ENCODE peak calls at places on chromosomes 11 and 22, in five cellular contexts. One of them, this sample, is unnamed.

GRCh38 chr11:86365566-86365965 is 9.1 kb upstream of the CCDC81 start:
- DNase-seq in suprapubic skin: no peak
- DNase-seq in esophagus muscularis mucosa: no peak
- DNase-seq in transverse colon: no peak
- DNase-seq in stomach: no peak
- DNase-seq in this sample: no peak

GRCh38 chr11:114379394-114380069 is 20.8 kb downstream of the C11orf71 start:
- DNase-seq in stomach: no peak
- DNase-seq in suprapubic skin: no peak
- DNase-seq in esophagus muscularis mucosa: no peak
- DNase-seq in transverse colon: no peak
- DNase-seq in this sample: no peak

GRCh38 chr22:27930246-27931060 is 11.4 kb upstream of the PITPNB start:
- DNase-seq in suprapubic skin: no peak
- DNase-seq in transverse colon: no peak
- DNase-seq in stomach: no peak
- DNase-seq in esophagus muscularis mucosa: no peak
- DNase-seq in this sample: no peak

GRCh38 chr11:84855846-84856245 is 771.3 kb downstream of the DLG2 start:
- DNase-seq in stomach: no peak
- DNase-seq in suprapubic skin: no peak
- DNase-seq in transverse colon: no peak
- DNase-seq in esophagus muscularis mucosa: no peak
- DNase-seq in this sample: no peak

GRCh38 chr11:120280566-120281160 is 40.7 kb downstream of the POU2F3 start:
- DNase-seq in suprapubic skin: no peak
- DNase-seq in esophagus muscularis mucosa: no peak
- DNase-seq in transverse colon: no peak
- DNase-seq in stomach: no peak
- DNase-seq in this sample: no peak

GRCh38 chr11:128226106-128226716 is 361.1 kb downstream of the ETS1 start:
- DNase-seq in suprapubic skin: no peak
- DNase-seq in transverse colon: no peak
- DNase-seq in stomach: no peak
- DNase-seq in esophagus muscularis mucosa: no peak
- DNase-seq in this sample: no peak

GRCh38 chr11:72393303-72393702 is 41.0 kb downstream of the CLPB start:
- DNase-seq in esophagus muscularis mucosa: no peak
- DNase-seq in transverse colon: no peak
- DNase-seq in stomach: no peak
- DNase-seq in suprapubic skin: no peak
- DNase-seq in this sample: no peak

GRCh38 chr11:65014146-65014960 is at the start of gene ARL2:
- DNase-seq in stomach: peak; percentile 36
- DNase-seq in suprapubic skin: peak; percentile 72
- DNase-seq in esophagus muscularis mucosa: peak; percentile 97
- DNase-seq in transverse colon: no peak
- DNase-seq in this sample: no peak

GRCh38 chr11:31643831-31644230 is 134.3 kb downstream of the ELP4 start:
- DNase-seq in stomach: no peak
- DNase-seq in transverse colon: no peak
- DNase-seq in esophagus muscularis mucosa: no peak
- DNase-seq in suprapubic skin: no peak
- DNase-seq in this sample: no peak

GRCh38 chr11:31779268-31779879 is 31.7 kb downstream of the PAX6 start:
- DNase-seq in suprapubic skin: no peak
- DNase-seq in transverse colon: no peak
- DNase-seq in esophagus muscularis mucosa: no peak
- DNase-seq in stomach: no peak
- DNase-seq in this sample: no peak

GRCh38 chr11:73376803-73377629 is 817 bp downstream of the RELT start:
- DNase-seq in stomach: peak; percentile 41
- DNase-seq in esophagus muscularis mucosa: no peak
- DNase-seq in transverse colon: peak; percentile 65
- DNase-seq in suprapubic skin: peak; percentile 79
- DNase-seq in this sample: peak; percentile 78

GRCh38 chr11:69000831-69001245 is 12.2 kb downstream of the MRGPRF start:
- DNase-seq in suprapubic skin: peak; percentile 83
- DNase-seq in transverse colon: peak; percentile 49
- DNase-seq in stomach: no peak
- DNase-seq in esophagus muscularis mucosa: no peak
- DNase-seq in this sample: peak; percentile 93

GRCh38 chr11:96144553-96144952 is 198.4 kb downstream of the MAML2 start:
- DNase-seq in suprapubic skin: no peak
- DNase-seq in esophagus muscularis mucosa: no peak
- DNase-seq in transverse colon: no peak
- DNase-seq in stomach: no peak
- DNase-seq in this sample: no peak

GRCh38 chr11:123065634-123066033 is 3.7 kb upstream of the HSPA8 start:
- DNase-seq in transverse colon: no peak
- DNase-seq in stomach: no peak
- DNase-seq in esophagus muscularis mucosa: no peak
- DNase-seq in suprapubic skin: no peak
- DNase-seq in this sample: no peak

GRCh38 chr22:45818130-45819085 is 146.8 kb downstream of the ATXN10 start:
- DNase-seq in suprapubic skin: no peak
- DNase-seq in transverse colon: no peak
- DNase-seq in esophagus muscularis mucosa: peak; percentile 79
- DNase-seq in stomach: no peak
- DNase-seq in this sample: no peak

GRCh38 chr11:128956401-128957203 is 13.9 kb upstream of the TP53AIP1 start:
- DNase-seq in suprapubic skin: no peak
- DNase-seq in transverse colon: peak; percentile 23
- DNase-seq in stomach: no peak
- DNase-seq in esophagus muscularis mucosa: no peak
- DNase-seq in this sample: no peak

GRCh38 chr22:29837780-29838598 is at the start of gene ASCC2:
- DNase-seq in suprapubic skin: peak; percentile 100
- DNase-seq in esophagus muscularis mucosa: peak; percentile 100
- DNase-seq in transverse colon: peak; percentile 100
- DNase-seq in stomach: peak; percentile 100
- DNase-seq in this sample: peak; percentile 99
- TF ChIP-seq EP300 in suprapubic skin: no peak
- TF ChIP-seq EP300 in esophagus muscularis mucosa: no peak
- TF ChIP-seq EP300 in transverse colon: no peak
- TF ChIP-seq EP300 in stomach: no peak
- TF ChIP-seq EP300 in this sample: no peak

GRCh38 chr11:44531116-44531504 is 34.4 kb upstream of the CD82 start:
- DNase-seq in transverse colon: no peak
- DNase-seq in suprapubic skin: no peak
- DNase-seq in esophagus muscularis mucosa: no peak
- DNase-seq in stomach: no peak
- DNase-seq in this sample: no peak
- TF ChIP-seq POLR2A in transverse colon: no peak
- TF ChIP-seq POLR2A in suprapubic skin: no peak
- TF ChIP-seq POLR2A in esophagus muscularis mucosa: no peak
- TF ChIP-seq POLR2A in stomach: no peak
- TF ChIP-seq POLR2A in this sample: no peak

GRCh38 chr11:103587951-103588788 is 448.3 kb upstream of the DDI1 start:
- DNase-seq in esophagus muscularis mucosa: no peak
- DNase-seq in stomach: no peak
- DNase-seq in suprapubic skin: no peak
- DNase-seq in transverse colon: no peak
- DNase-seq in this sample: no peak
- TF ChIP-seq POLR2AphosphoS5 in esophagus muscularis mucosa: no peak
- TF ChIP-seq POLR2AphosphoS5 in stomach: no peak
- TF ChIP-seq POLR2AphosphoS5 in suprapubic skin: no peak
- TF ChIP-seq POLR2AphosphoS5 in transverse colon: no peak
- TF ChIP-seq POLR2AphosphoS5 in this sample: no peak

GRCh38 chr22:41544671-41545476 is 604 bp upstream of the POLR3H start:
- DNase-seq in stomach: no peak
- DNase-seq in suprapubic skin: no peak
- DNase-seq in esophagus muscularis mucosa: no peak
- DNase-seq in transverse colon: no peak
- DNase-seq in this sample: no peak
- TF ChIP-seq EP300 in stomach: no peak
- TF ChIP-seq EP300 in suprapubic skin: no peak
- TF ChIP-seq EP300 in esophagus muscularis mucosa: no peak
- TF ChIP-seq EP300 in transverse colon: no peak
- TF ChIP-seq EP300 in this sample: no peak

GRCh38 chr22:39313258-39314001 is 6.0 kb downstream of the RPL3 start:
- DNase-seq in transverse colon: no peak
- DNase-seq in stomach: no peak
- DNase-seq in suprapubic skin: no peak
- DNase-seq in esophagus muscularis mucosa: no peak
- DNase-seq in this sample: no peak

GRCh38 chr22:39316440-39317083 is 2.9 kb downstream of the RPL3 start:
- DNase-seq in esophagus muscularis mucosa: no peak
- DNase-seq in suprapubic skin: peak; percentile 89
- DNase-seq in transverse colon: peak; percentile 79
- DNase-seq in stomach: peak; percentile 79
- DNase-seq in this sample: peak; percentile 89

GRCh38 chr22:39312410-39312809 is 7.0 kb downstream of the RPL3 start:
- DNase-seq in stomach: no peak
- DNase-seq in transverse colon: no peak
- DNase-seq in esophagus muscularis mucosa: no peak
- DNase-seq in suprapubic skin: no peak
- DNase-seq in this sample: no peak

GRCh38 chr22:39315389-39315788 is 4.0 kb downstream of the RPL3 start:
- DNase-seq in stomach: no peak
- DNase-seq in suprapubic skin: no peak
- DNase-seq in transverse colon: no peak
- DNase-seq in esophagus muscularis mucosa: no peak
- DNase-seq in this sample: no peak

DNA sequence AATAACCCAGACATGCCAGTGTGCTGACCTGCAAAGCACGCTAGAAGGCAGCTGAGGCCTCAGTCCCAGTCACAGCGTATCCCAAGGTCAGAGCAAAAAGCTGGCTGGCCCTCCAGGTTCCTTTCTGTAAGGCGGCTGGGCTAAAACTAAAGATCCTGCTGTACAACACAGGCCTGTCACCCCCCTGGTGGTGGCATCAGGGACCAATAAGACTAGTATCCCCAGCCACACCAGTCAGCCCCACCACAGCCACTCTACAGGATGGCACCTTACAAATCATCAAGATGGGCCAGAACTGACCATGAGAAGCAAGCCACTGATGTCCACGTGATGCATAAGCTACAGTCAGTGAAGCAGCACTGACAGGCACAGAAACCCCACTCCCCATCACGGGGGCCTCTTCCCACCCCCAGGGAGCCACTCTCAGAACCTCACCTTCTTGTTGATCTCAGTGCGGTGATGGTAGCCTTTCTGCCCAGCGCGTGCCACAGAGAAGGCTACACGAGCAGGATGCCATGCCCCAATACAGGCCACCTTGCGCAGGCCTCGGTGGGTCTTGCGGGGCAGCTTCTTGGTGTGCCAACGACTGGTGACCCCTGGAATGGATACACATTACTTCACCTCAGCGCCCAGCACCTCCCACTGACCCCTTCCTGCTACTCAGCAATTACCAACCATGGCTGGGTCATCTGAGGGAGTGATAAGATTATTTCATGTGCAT is 5.0 kb downstream of the RPL3 start:
- DNase-seq in stomach: no peak
- DNase-seq in transverse colon: no peak
- DNase-seq in suprapubic skin: no peak
- DNase-seq in esophagus muscularis mucosa: no peak
- DNase-seq in this sample: no peak
- TF ChIP-seq POLR2A in stomach: no peak
- TF ChIP-seq POLR2A in transverse colon: no peak
- TF ChIP-seq POLR2A in suprapubic skin: no peak
- TF ChIP-seq POLR2A in esophagus muscularis mucosa: no peak
- TF ChIP-seq POLR2A in this sample: no peak

DNA sequence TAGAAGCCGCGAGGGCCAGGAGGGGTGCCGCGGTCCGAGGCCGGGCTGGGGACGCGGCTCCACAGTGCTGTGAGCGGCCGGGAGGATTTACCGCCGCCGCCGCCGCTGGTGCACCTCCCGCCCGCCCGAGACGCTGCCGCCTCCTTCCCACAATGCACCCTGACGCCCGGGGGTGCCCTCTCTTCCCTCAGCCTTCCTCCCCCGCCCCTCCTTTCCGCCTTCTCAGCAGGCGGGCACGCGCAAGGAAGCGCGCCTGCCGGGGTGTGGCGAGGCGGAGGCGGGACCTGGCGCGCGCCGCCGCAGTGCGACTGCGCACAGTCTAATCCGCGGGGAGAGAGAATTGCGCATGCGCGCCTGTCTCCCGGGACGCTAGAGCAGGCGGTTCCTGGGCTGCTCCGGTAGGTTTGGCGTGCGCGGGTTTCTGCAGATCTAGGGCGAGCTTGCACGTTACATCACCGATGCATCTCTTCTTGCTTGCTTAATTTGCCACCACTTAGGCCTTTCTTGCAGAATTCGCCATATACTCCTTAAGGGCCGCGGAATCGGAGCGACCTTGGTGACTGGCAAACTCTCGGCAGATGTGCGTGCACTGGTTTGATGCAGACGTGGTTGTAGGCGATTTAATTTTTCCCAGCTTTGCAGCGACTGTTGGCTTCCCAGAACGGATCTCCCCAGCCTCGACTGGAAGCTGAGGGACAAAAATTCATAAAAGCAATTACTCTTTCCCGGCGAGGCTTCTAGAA is at the start of the genes GVQW3 and THAP12:
- DNase-seq in esophagus muscularis mucosa: peak; percentile 99
- DNase-seq in transverse colon: peak; percentile 98
- DNase-seq in suprapubic skin: peak; percentile 97
- DNase-seq in stomach: peak; percentile 98
- DNase-seq in this sample: peak; percentile 99
- TF ChIP-seq POLR2AphosphoS5 in esophagus muscularis mucosa: peak; percentile 98
- TF ChIP-seq POLR2AphosphoS5 in transverse colon: peak; percentile 89
- TF ChIP-seq POLR2AphosphoS5 in suprapubic skin: no peak
- TF ChIP-seq POLR2AphosphoS5 in stomach: peak; percentile 97
- TF ChIP-seq POLR2AphosphoS5 in this sample: peak; percentile 71

DNA sequence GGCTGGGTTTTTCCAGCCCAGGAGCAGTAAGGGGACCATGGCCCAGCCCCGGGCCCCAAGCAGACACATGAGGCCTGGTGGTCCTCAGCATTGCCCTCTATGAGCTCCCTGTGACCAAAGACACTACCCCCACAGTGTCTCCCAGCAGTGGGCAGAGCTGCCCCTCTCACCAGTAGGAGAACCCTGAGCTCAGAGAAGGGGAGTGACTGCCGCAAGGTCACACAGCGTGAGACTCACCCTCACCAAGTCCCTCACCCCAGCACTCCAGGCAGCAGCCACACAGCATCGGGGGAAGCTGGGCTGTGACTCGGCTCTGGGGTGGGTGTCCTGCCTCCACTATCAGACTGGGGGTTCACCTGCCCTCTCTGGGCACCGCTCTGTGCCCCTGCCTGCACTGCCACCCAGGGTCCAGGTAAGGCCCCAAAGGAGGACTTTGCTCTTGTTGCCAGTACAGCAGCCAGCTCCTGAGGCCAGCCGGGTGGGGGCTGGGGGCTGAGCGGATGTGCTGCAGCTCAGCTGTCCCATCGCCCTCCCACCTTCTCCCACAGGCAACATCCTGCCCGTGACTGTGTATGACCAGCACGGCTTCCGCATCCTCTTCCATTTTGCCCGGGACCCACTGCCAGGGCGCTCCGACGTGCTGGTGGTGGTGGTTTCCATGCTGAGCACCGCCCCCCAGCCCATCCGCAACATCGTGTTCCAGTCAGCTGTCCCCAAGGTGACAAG is 7.9 kb upstream of the SH3BP1 start:
- DNase-seq in suprapubic skin: peak; percentile 75
- DNase-seq in stomach: no peak
- DNase-seq in transverse colon: peak; percentile 25
- DNase-seq in esophagus muscularis mucosa: no peak
- DNase-seq in this sample: no peak
- TF ChIP-seq EP300 in suprapubic skin: no peak
- TF ChIP-seq EP300 in stomach: no peak
- TF ChIP-seq EP300 in transverse colon: no peak
- TF ChIP-seq EP300 in esophagus muscularis mucosa: no peak
- TF ChIP-seq EP300 in this sample: no peak

GRCh38 chr11:27468643-27469332 is 3.8 kb downstream of the LGR4 start:
- DNase-seq in stomach: no peak
- DNase-seq in esophagus muscularis mucosa: no peak
- DNase-seq in transverse colon: no peak
- DNase-seq in suprapubic skin: no peak
- DNase-seq in this sample: no peak
- TF ChIP-seq POLR2A in stomach: no peak
- TF ChIP-seq POLR2A in esophagus muscularis mucosa: no peak
- TF ChIP-seq POLR2A in transverse colon: peak; percentile 48
- TF ChIP-seq POLR2A in suprapubic skin: no peak
- TF ChIP-seq POLR2A in this sample: no peak